ENCODE peak calls at places on chromosome 5, in four cellular contexts. One of them, this sample, is unnamed.

GRCh38 chr5:32458799-32459400 is 14.4 kb upstream of the ZFR start:
- DNase-seq in stimulated activated CD4-positive, alpha-beta T cell treated with anti-CD3 and anti-CD28 coated beads, Interleukin-4, amount 100 ng/mL, for 4 hours: no peak
- DNase-seq in NCI-H510A treated with DMSO at 0.1 percent for 48 hours: no peak
- DNase-seq in AG09309: no peak
- DNase-seq in this sample: no peak

GRCh38 chr5:121503111-121503840 is 348.4 kb upstream of the FTMT start:
- DNase-seq in NCI-H510A treated with DMSO at 0.1 percent for 48 hours: peak; percentile 52
- DNase-seq in stimulated activated CD4-positive, alpha-beta T cell treated with anti-CD3 and anti-CD28 coated beads, Interleukin-4, amount 100 ng/mL, for 4 hours: no peak
- DNase-seq in AG09309: no peak
- DNase-seq in this sample: no peak

GRCh38 chr5:137220523-137220927 is 278.6 kb downstream of the SPOCK1 start:
- DNase-seq in NCI-H510A treated with DMSO at 0.1 percent for 48 hours: peak; percentile 26
- DNase-seq in stimulated activated CD4-positive, alpha-beta T cell treated with anti-CD3 and anti-CD28 coated beads, Interleukin-4, amount 100 ng/mL, for 4 hours: no peak
- DNase-seq in AG09309: peak; percentile 55
- DNase-seq in this sample: peak; percentile 41

GRCh38 chr5:73339711-73340110 is 108.9 kb downstream of the FOXD1 start:
- DNase-seq in stimulated activated CD4-positive, alpha-beta T cell treated with anti-CD3 and anti-CD28 coated beads, Interleukin-4, amount 100 ng/mL, for 4 hours: no peak
- DNase-seq in AG09309: no peak
- DNase-seq in NCI-H510A treated with DMSO at 0.1 percent for 48 hours: no peak
- DNase-seq in this sample: no peak

GRCh38 chr5:137502632-137503031 is 3.5 kb upstream of the SPOCK1 start:
- DNase-seq in stimulated activated CD4-positive, alpha-beta T cell treated with anti-CD3 and anti-CD28 coated beads, Interleukin-4, amount 100 ng/mL, for 4 hours: no peak
- DNase-seq in NCI-H510A treated with DMSO at 0.1 percent for 48 hours: no peak
- DNase-seq in AG09309: no peak
- DNase-seq in this sample: no peak

GRCh38 chr5:74040065-74040551 is 414.1 kb downstream of the ARHGEF28 start:
- DNase-seq in AG09309: peak; percentile 73
- DNase-seq in stimulated activated CD4-positive, alpha-beta T cell treated with anti-CD3 and anti-CD28 coated beads, Interleukin-4, amount 100 ng/mL, for 4 hours: no peak
- DNase-seq in NCI-H510A treated with DMSO at 0.1 percent for 48 hours: peak; percentile 61
- DNase-seq in this sample: no peak

GRCh38 chr5:164065266-164065665 is 559.8 kb downstream of the MAT2B start:
- DNase-seq in stimulated activated CD4-positive, alpha-beta T cell treated with anti-CD3 and anti-CD28 coated beads, Interleukin-4, amount 100 ng/mL, for 4 hours: no peak
- DNase-seq in NCI-H510A treated with DMSO at 0.1 percent for 48 hours: no peak
- DNase-seq in AG09309: no peak
- DNase-seq in this sample: no peak

GRCh38 chr5:1110930-1111726 is 735 bp downstream of the SLC12A7 start:
- DNase-seq in NCI-H510A treated with DMSO at 0.1 percent for 48 hours: no peak
- DNase-seq in AG09309: no peak
- DNase-seq in stimulated activated CD4-positive, alpha-beta T cell treated with anti-CD3 and anti-CD28 coated beads, Interleukin-4, amount 100 ng/mL, for 4 hours: no peak
- DNase-seq in this sample: no peak

GRCh38 chr5:150595466-150596031 is 44.9 kb upstream of the SYNPO start:
- DNase-seq in NCI-H510A treated with DMSO at 0.1 percent for 48 hours: no peak
- DNase-seq in AG09309: no peak
- DNase-seq in stimulated activated CD4-positive, alpha-beta T cell treated with anti-CD3 and anti-CD28 coated beads, Interleukin-4, amount 100 ng/mL, for 4 hours: no peak
- DNase-seq in this sample: no peak

GRCh38 chr5:74432240-74432639 is 208.3 kb downstream of the ENC1 start:
- DNase-seq in AG09309: no peak
- DNase-seq in stimulated activated CD4-positive, alpha-beta T cell treated with anti-CD3 and anti-CD28 coated beads, Interleukin-4, amount 100 ng/mL, for 4 hours: no peak
- DNase-seq in NCI-H510A treated with DMSO at 0.1 percent for 48 hours: no peak
- DNase-seq in this sample: no peak

GRCh38 chr5:88888799-88889164 is 5.8 kb upstream of the MEF2C start:
- DNase-seq in AG09309: no peak
- DNase-seq in stimulated activated CD4-positive, alpha-beta T cell treated with anti-CD3 and anti-CD28 coated beads, Interleukin-4, amount 100 ng/mL, for 4 hours: no peak
- DNase-seq in NCI-H510A treated with DMSO at 0.1 percent for 48 hours: no peak
- DNase-seq in this sample: no peak

GRCh38 chr5:154189819-154190651 is 498 bp upstream of the GALNT10 start:
- DNase-seq in NCI-H510A treated with DMSO at 0.1 percent for 48 hours: peak; percentile 30
- DNase-seq in AG09309: no peak
- DNase-seq in stimulated activated CD4-positive, alpha-beta T cell treated with anti-CD3 and anti-CD28 coated beads, Interleukin-4, amount 100 ng/mL, for 4 hours: peak; percentile 66
- DNase-seq in this sample: no peak

GRCh38 chr5:5103249-5103648 is 36.9 kb upstream of the ADAMTS16 start:
- DNase-seq in AG09309: no peak
- DNase-seq in stimulated activated CD4-positive, alpha-beta T cell treated with anti-CD3 and anti-CD28 coated beads, Interleukin-4, amount 100 ng/mL, for 4 hours: no peak
- DNase-seq in NCI-H510A treated with DMSO at 0.1 percent for 48 hours: no peak
- DNase-seq in this sample: no peak

GRCh38 chr5:119340597-119341218 is 15.1 kb upstream of the TNFAIP8 start:
- DNase-seq in NCI-H510A treated with DMSO at 0.1 percent for 48 hours: no peak
- DNase-seq in stimulated activated CD4-positive, alpha-beta T cell treated with anti-CD3 and anti-CD28 coated beads, Interleukin-4, amount 100 ng/mL, for 4 hours: peak; percentile 53
- DNase-seq in AG09309: no peak
- DNase-seq in this sample: no peak

GRCh38 chr5:1113332-1113690 is 1.4 kb upstream of the SLC12A7 start:
- DNase-seq in NCI-H510A treated with DMSO at 0.1 percent for 48 hours: no peak
- DNase-seq in stimulated activated CD4-positive, alpha-beta T cell treated with anti-CD3 and anti-CD28 coated beads, Interleukin-4, amount 100 ng/mL, for 4 hours: no peak
- DNase-seq in AG09309: no peak
- DNase-seq in this sample: no peak

GRCh38 chr5:127442085-127442484 is 75.4 kb upstream of the PRRC1 start:
- DNase-seq in AG09309: no peak
- DNase-seq in NCI-H510A treated with DMSO at 0.1 percent for 48 hours: peak; percentile 6
- DNase-seq in stimulated activated CD4-positive, alpha-beta T cell treated with anti-CD3 and anti-CD28 coated beads, Interleukin-4, amount 100 ng/mL, for 4 hours: no peak
- DNase-seq in this sample: no peak

GRCh38 chr5:72235725-72236124 is 84.3 kb downstream of the MRPS27 start:
- DNase-seq in NCI-H510A treated with DMSO at 0.1 percent for 48 hours: no peak
- DNase-seq in stimulated activated CD4-positive, alpha-beta T cell treated with anti-CD3 and anti-CD28 coated beads, Interleukin-4, amount 100 ng/mL, for 4 hours: no peak
- DNase-seq in AG09309: no peak
- DNase-seq in this sample: no peak

GRCh38 chr5:54013556-54014157 is 296.7 kb downstream of the ARL15 start:
- DNase-seq in NCI-H510A treated with DMSO at 0.1 percent for 48 hours: no peak
- DNase-seq in AG09309: peak; percentile 61
- DNase-seq in stimulated activated CD4-positive, alpha-beta T cell treated with anti-CD3 and anti-CD28 coated beads, Interleukin-4, amount 100 ng/mL, for 4 hours: peak; percentile 29
- DNase-seq in this sample: no peak

GRCh38 chr5:89034588-89034987 is 151.6 kb upstream of the MEF2C start:
- DNase-seq in NCI-H510A treated with DMSO at 0.1 percent for 48 hours: no peak
- DNase-seq in AG09309: no peak
- DNase-seq in stimulated activated CD4-positive, alpha-beta T cell treated with anti-CD3 and anti-CD28 coated beads, Interleukin-4, amount 100 ng/mL, for 4 hours: no peak
- DNase-seq in this sample: no peak

GRCh38 chr5:69265931-69266330 is 31.2 kb downstream of the CDK7 start:
- DNase-seq in AG09309: no peak
- DNase-seq in NCI-H510A treated with DMSO at 0.1 percent for 48 hours: no peak
- DNase-seq in stimulated activated CD4-positive, alpha-beta T cell treated with anti-CD3 and anti-CD28 coated beads, Interleukin-4, amount 100 ng/mL, for 4 hours: no peak
- DNase-seq in this sample: no peak

GRCh38 chr5:179304466-179304865 is 40.8 kb downstream of the ADAMTS2 start:
- DNase-seq in NCI-H510A treated with DMSO at 0.1 percent for 48 hours: no peak
- DNase-seq in AG09309: peak; percentile 90
- DNase-seq in stimulated activated CD4-positive, alpha-beta T cell treated with anti-CD3 and anti-CD28 coated beads, Interleukin-4, amount 100 ng/mL, for 4 hours: no peak
- DNase-seq in this sample: no peak

GRCh38 chr5:180586870-180587269 is 4.4 kb downstream of the SCGB3A1 start:
- DNase-seq in AG09309: no peak
- DNase-seq in stimulated activated CD4-positive, alpha-beta T cell treated with anti-CD3 and anti-CD28 coated beads, Interleukin-4, amount 100 ng/mL, for 4 hours: no peak
- DNase-seq in NCI-H510A treated with DMSO at 0.1 percent for 48 hours: no peak
- DNase-seq in this sample: no peak

GRCh38 chr5:160165137-160166068 is 46.2 kb upstream of the PWWP2A start:
- DNase-seq in AG09309: peak; percentile 96
- DNase-seq in stimulated activated CD4-positive, alpha-beta T cell treated with anti-CD3 and anti-CD28 coated beads, Interleukin-4, amount 100 ng/mL, for 4 hours: no peak
- DNase-seq in NCI-H510A treated with DMSO at 0.1 percent for 48 hours: peak; percentile 38
- DNase-seq in this sample: peak; percentile 87

GRCh38 chr5:40552981-40553380 is 126.7 kb upstream of the PTGER4 start:
- DNase-seq in AG09309: no peak
- DNase-seq in NCI-H510A treated with DMSO at 0.1 percent for 48 hours: no peak
- DNase-seq in stimulated activated CD4-positive, alpha-beta T cell treated with anti-CD3 and anti-CD28 coated beads, Interleukin-4, amount 100 ng/mL, for 4 hours: no peak
- DNase-seq in this sample: no peak

GRCh38 chr5:172542651-172543131 is 88.4 kb upstream of the SH3PXD2B start:
- DNase-seq in NCI-H510A treated with DMSO at 0.1 percent for 48 hours: no peak
- DNase-seq in stimulated activated CD4-positive, alpha-beta T cell treated with anti-CD3 and anti-CD28 coated beads, Interleukin-4, amount 100 ng/mL, for 4 hours: no peak
- DNase-seq in AG09309: no peak
- DNase-seq in this sample: no peak

GRCh38 chr5:162128117-162128516 is 60.5 kb downstream of the GABRG2 start:
- DNase-seq in NCI-H510A treated with DMSO at 0.1 percent for 48 hours: no peak
- DNase-seq in stimulated activated CD4-positive, alpha-beta T cell treated with anti-CD3 and anti-CD28 coated beads, Interleukin-4, amount 100 ng/mL, for 4 hours: no peak
- DNase-seq in AG09309: no peak
- DNase-seq in this sample: no peak

GRCh38 chr5:73786043-73786831 is 160.2 kb downstream of the ARHGEF28 start:
- DNase-seq in NCI-H510A treated with DMSO at 0.1 percent for 48 hours: peak; percentile 10
- DNase-seq in AG09309: no peak
- DNase-seq in stimulated activated CD4-positive, alpha-beta T cell treated with anti-CD3 and anti-CD28 coated beads, Interleukin-4, amount 100 ng/mL, for 4 hours: no peak
- DNase-seq in this sample: peak; percentile 58

GRCh38 chr5:104088876-104089778 is 526.5 kb upstream of the NUDT12 start:
- DNase-seq in NCI-H510A treated with DMSO at 0.1 percent for 48 hours: no peak
- DNase-seq in AG09309: peak; percentile 13
- DNase-seq in stimulated activated CD4-positive, alpha-beta T cell treated with anti-CD3 and anti-CD28 coated beads, Interleukin-4, amount 100 ng/mL, for 4 hours: no peak
- DNase-seq in this sample: no peak

GRCh38 chr5:55585266-55585610 is 50.5 kb upstream of the PLPP1 start:
- DNase-seq in AG09309: no peak
- DNase-seq in stimulated activated CD4-positive, alpha-beta T cell treated with anti-CD3 and anti-CD28 coated beads, Interleukin-4, amount 100 ng/mL, for 4 hours: no peak
- DNase-seq in NCI-H510A treated with DMSO at 0.1 percent for 48 hours: no peak
- DNase-seq in this sample: no peak

This sample was measured in DMS153.